ENCODE peak calls at places on chromosome 14, in nine cellular contexts. K is GM23248; N is tibial nerve; F is CD8-positive, alpha-beta T cell; W is uterus; O is GM23338; D is CD4-positive, CD25-positive, alpha-beta regulatory T cell; A is osteoblast; B is hepatocyte. P is an unnamed sample. For H3K4me1, the result is how much of the 10 kb centered on the place peaks cover.

GRCh38 chr14:104888489-104889373 is 23.7 kb downstream of the CEP170B start:
- DNase-seq in K (no peak), N (peak), F (no peak), W (no peak), O (no peak), D (no peak), A (peak), B (no peak), P (no peak)

GRCh38 chr14:65502676-65503124 is 90.2 kb downstream of the FUT8 start:
- DNase-seq in K (peak), N (no peak), F (no peak), W (no peak), O (no peak), D (no peak), A (peak), B (no peak), P (no peak)

GRCh38 chr14:89399157-89399556 is 17.9 kb downstream of the FOXN3 start:
- DNase-seq in K (no peak), N (no peak), F (no peak), W (no peak), O (no peak), D (no peak), A (no peak), B (no peak), P (no peak)

GRCh38 chr14:80213602-80214001 is 2.3 kb upstream of the DIO2 start:
- DNase-seq in K (peak), N (no peak), F (no peak), W (no peak), O (peak), D (no peak), A (peak), B (peak), P (no peak)

GRCh38 chr14:94474581-94475031 is 1.4 kb downstream of the SERPINA9 start:
- DNase-seq in K (peak), N (no peak), F (no peak), W (no peak), O (peak), D (no peak), A (peak), B (no peak), P (no peak)

GRCh38 chr14:32711103-32711680 is 227.5 kb upstream of the NPAS3 start:
- DNase-seq in K (peak), N (no peak), F (no peak), W (no peak), O (peak), D (no peak), A (no peak), B (peak), P (no peak)

GRCh38 chr14:69712637-69713088 is 54.3 kb upstream of the SRSF5 start:
- DNase-seq in K (no peak), N (no peak), F (no peak), W (peak), O (peak), D (no peak), A (no peak), B (no peak), P (no peak)

GRCh38 chr14:96806836-96807235 is 9.7 kb downstream of the VRK1 start:
- DNase-seq in K (no peak), N (no peak), F (no peak), W (no peak), O (no peak), D (no peak), A (no peak), B (peak), P (no peak)

GRCh38 chr14:105375635-105376057 is 22.7 kb upstream of the TEX22 start:
- DNase-seq in K (peak), N (no peak), F (no peak), W (no peak), O (no peak), D (no peak), A (peak), B (no peak), P (no peak)

GRCh38 chr14:55102141-55102547 is 26.9 kb upstream of the LGALS3 start:
- DNase-seq in K (peak), N (peak), F (no peak), W (peak), O (peak), D (peak), A (peak), B (peak), P (peak)

GRCh38 chr14:71932229-71932951 is at the start of gene RGS6:
- DNase-seq in K (peak), N (no peak), F (no peak), W (no peak), O (peak), D (no peak), A (no peak), B (peak), P (no peak)

GRCh38 chr14:63438065-63438757 is 105.0 kb downstream of the PPP2R5E start:
- DNase-seq in K (peak), N (no peak), F (no peak), W (peak), O (peak), D (no peak), A (no peak), B (peak), P (no peak)

GRCh38 chr14:76884853-76885276 is 58.7 kb downstream of the LRRC74A start:
- DNase-seq in K (no peak), N (no peak), F (no peak), W (peak), O (peak), D (no peak), A (no peak), B (no peak), P (no peak)

GRCh38 chr14:98167702-98168101 is 1104.3 kb downstream of the BCL11B start:
- DNase-seq in K (no peak), N (no peak), F (no peak), W (no peak), O (no peak), D (no peak), A (no peak), B (no peak), P (no peak)

GRCh38 chr14:83828406-83828805 is 1701.5 kb upstream of the FLRT2 start:
- DNase-seq in K (no peak), N (no peak), F (no peak), W (no peak), O (no peak), D (no peak), A (no peak), B (no peak), P (no peak)

GRCh38 chr14:96204151-96205058 is at the start of gene BDKRB2:
- DNase-seq in K (peak), N (peak), F (no peak), W (peak), O (peak), D (no peak), A (peak), B (peak), P (no peak)

GRCh38 chr14:88961214-88961613 is 136.8 kb downstream of the TTC8 start:
- DNase-seq in K (no peak), N (no peak), F (no peak), W (no peak), O (no peak), D (no peak), A (no peak), B (no peak), P (no peak)

GRCh38 chr14:104358528-104359300 is 220.3 kb downstream of the KIF26A start:
- DNase-seq in K (no peak), N (no peak), F (no peak), W (no peak), O (no peak), D (no peak), A (peak), B (no peak), P (no peak)

GRCh38 chr14:69288001-69288771 is 28.2 kb downstream of the GALNT16 start:
- DNase-seq in K (peak), N (no peak), F (no peak), W (peak), O (peak), D (no peak), A (no peak), B (no peak), P (no peak)

GRCh38 chr14:103908580-103908979 is 19.7 kb upstream of the TDRD9 start:
- DNase-seq in K (no peak), N (no peak), F (no peak), W (no peak), O (no peak), D (no peak), A (no peak), B (no peak), P (no peak)

GRCh38 chr14:64685364-64686130 is 18.7 kb upstream of the PLEKHG3 start:
- DNase-seq in K (no peak), N (no peak), F (no peak), W (no peak), O (no peak), D (no peak), A (no peak), B (no peak), P (no peak)

GRCh38 chr14:96746101-96746500 is 51.1 kb upstream of the VRK1 start:
- DNase-seq in K (no peak), N (no peak), F (no peak), W (no peak), O (no peak), D (no peak), A (no peak), B (no peak), P (no peak)

GRCh38 chr14:52443506-52443905 is 108.8 kb downstream of the TXNDC16 start:
- DNase-seq in K (peak), N (no peak), F (no peak), W (no peak), O (no peak), D (no peak), A (peak), B (no peak), P (no peak)

GRCh38 chr14:100155049-100155621 is 4.3 kb downstream of the DEGS2 start:
- DNase-seq in K (peak), N (no peak), F (no peak), W (no peak), O (peak), D (no peak), A (no peak), B (peak), P (no peak)

GRCh38 chr14:47675489-47676300 is at the start of gene MDGA2:
- DNase-seq in K (peak), N (no peak), F (no peak), W (no peak), O (peak), D (no peak), A (peak), B (peak), P (no peak)

GRCh38 chr14:95903616-95904107 is 27.0 kb downstream of the TUNAR start:
- DNase-seq in K (no peak), N (no peak), F (no peak), W (no peak), O (no peak), D (no peak), A (no peak), B (no peak), P (no peak)

GRCh38 chr14:103668117-103668516 is 39.1 kb downstream of the KLC1 start:
- DNase-seq in K (no peak), N (no peak), F (no peak), W (no peak), O (no peak), D (no peak), A (no peak), B (no peak), P (no peak)

GRCh38 chr14:75140620-75141019 is 13.8 kb upstream of the NEK9 start:
- DNase-seq in K (no peak), N (no peak), F (no peak), W (no peak), O (no peak), D (no peak), A (no peak), B (no peak), P (no peak)

GRCh38 chr14:75142494-75142893 is 15.6 kb upstream of the NEK9 start:
- DNase-seq in K (no peak), N (no peak), F (no peak), W (no peak), O (no peak), D (no peak), A (no peak), B (no peak), P (no peak)

GRCh38 chr14:75143761-75144527 is 17.1 kb upstream of the NEK9 start:
- DNase-seq in K (no peak), N (no peak), F (no peak), W (no peak), O (no peak), D (no peak), A (no peak), B (no peak), P (no peak)

GRCh38 chr14:75141062-75141461 is 14.2 kb upstream of the NEK9 start:
- DNase-seq in K (no peak), N (no peak), F (no peak), W (no peak), O (no peak), D (no peak), A (peak), B (no peak), P (no peak)

GRCh38 chr14:75141967-75142366 is 15.1 kb upstream of the NEK9 start:
- DNase-seq in K (peak), N (no peak), F (no peak), W (no peak), O (peak), D (no peak), A (no peak), B (peak), P (no peak)
- H3K4me1 ChIP-seq in K (under half), N (half or more), F (half or more), W (under half), O (under half), D (under half), A (under half), B (under half), P (under half)

GRCh38 chr14:75226755-75227544 is 50.5 kb upstream of the TMED10 start:
- DNase-seq in K (no peak), N (no peak), F (no peak), W (no peak), O (no peak), D (no peak), A (no peak), B (no peak), P (no peak)

GRCh38 chr14:75221797-75222196 is 45.4 kb upstream of the TMED10 start:
- DNase-seq in K (peak), N (no peak), F (no peak), W (no peak), O (no peak), D (no peak), A (no peak), B (no peak), P (no peak)

GRCh38 chr14:75223664-75224154 is 47.3 kb upstream of the TMED10 start:
- DNase-seq in K (peak), N (no peak), F (no peak), W (no peak), O (peak), D (no peak), A (no peak), B (no peak), P (no peak)

GRCh38 chr14:75222208-75222701 is 45.8 kb upstream of the TMED10 start:
- DNase-seq in K (peak), N (no peak), F (no peak), W (no peak), O (peak), D (no peak), A (peak), B (no peak), P (no peak)

GRCh38 chr14:75224561-75224960 is 48.1 kb upstream of the TMED10 start:
- DNase-seq in K (peak), N (no peak), F (no peak), W (no peak), O (no peak), D (no peak), A (no peak), B (no peak), P (no peak)
- H3K4me1 ChIP-seq in K (under half), N (under half), F (under half), W (under half), O (under half), D (under half), A (under half), B (under half), P (under half)

GRCh38 chr14:73744874-73745529 is 30.8 kb upstream of the PNMA1 start:
- DNase-seq in K (no peak), N (no peak), F (no peak), W (no peak), O (no peak), D (no peak), A (peak), B (peak), P (no peak)

GRCh38 chr14:73742520-73743238 is 28.5 kb upstream of the PNMA1 start:
- DNase-seq in K (no peak), N (no peak), F (no peak), W (no peak), O (no peak), D (no peak), A (peak), B (no peak), P (no peak)

GRCh38 chr14:73745571-73746539 is 31.7 kb upstream of the PNMA1 start:
- DNase-seq in K (no peak), N (no peak), F (no peak), W (no peak), O (no peak), D (no peak), A (peak), B (peak), P (no peak)

GRCh38 chr14:73743431-73743931 is 29.3 kb upstream of the PNMA1 start:
- DNase-seq in K (no peak), N (no peak), F (no peak), W (no peak), O (no peak), D (peak), A (peak), B (peak), P (peak)

GRCh38 chr14:73744175-73744867 is 30.1 kb upstream of the PNMA1 start:
- DNase-seq in K (no peak), N (no peak), F (no peak), W (no peak), O (no peak), D (no peak), A (peak), B (peak), P (no peak)
- H3K4me1 ChIP-seq in K (half or more), N (half or more), F (half or more), W (half or more), O (under half), D (half or more), A (half or more), B (half or more), P (half or more)

DNA sequence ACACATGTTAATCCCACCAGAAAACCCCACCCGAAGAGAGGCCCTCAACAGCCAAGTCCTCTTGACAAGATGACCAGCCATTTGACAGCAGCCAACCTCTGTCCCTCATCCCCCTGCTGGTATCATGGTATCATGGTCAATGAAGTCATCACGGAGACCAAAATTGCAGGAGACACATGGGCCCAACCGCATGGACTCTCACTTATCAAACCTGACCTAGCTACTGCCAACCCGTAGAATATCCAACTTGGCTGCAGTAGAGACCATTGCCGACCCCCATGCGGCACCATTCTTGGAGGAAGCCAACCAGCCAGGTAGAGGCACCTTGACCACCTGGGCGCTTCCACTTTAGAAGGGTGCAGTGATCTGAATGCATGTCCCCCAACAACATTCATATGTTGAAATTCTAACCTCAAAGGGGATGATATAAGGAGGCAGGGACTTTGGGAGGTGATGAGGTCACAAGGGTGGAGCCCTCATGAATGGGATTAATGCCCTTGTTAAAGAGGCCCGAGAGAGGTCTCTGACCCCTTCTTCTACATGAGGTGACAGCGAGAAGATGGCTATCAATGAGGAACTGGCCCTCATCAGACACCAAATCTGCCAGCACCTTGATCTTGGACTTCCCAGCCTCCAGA is 33.3 kb downstream of the DIO3 start:
- DNase-seq in K (no peak), N (no peak), F (no peak), W (no peak), O (no peak), D (no peak), A (peak), B (peak), P (no peak)
- H3K4me1 ChIP-seq in K (under half), N (under half), F (under half), W (under half), O (under half), D (under half), A (under half), B (under half), P (under half)

GRCh38 chr14:45066667-45067066 is 17.2 kb upstream of the PRPF39 start:
- DNase-seq in K (no peak), N (no peak), F (no peak), W (no peak), O (no peak), D (no peak), A (no peak), B (no peak), P (no peak)

GRCh38 chr14:45070215-45070614 is 13.7 kb upstream of the PRPF39 start:
- DNase-seq in K (peak), N (no peak), F (no peak), W (no peak), O (no peak), D (no peak), A (no peak), B (no peak), P (no peak)

GRCh38 chr14:45065540-45065939 is 18.4 kb upstream of the PRPF39 start:
- DNase-seq in K (no peak), N (no peak), F (no peak), W (no peak), O (no peak), D (no peak), A (no peak), B (no peak), P (no peak)

GRCh38 chr14:45068396-45068795 is 15.5 kb upstream of the PRPF39 start:
- DNase-seq in K (no peak), N (no peak), F (no peak), W (no peak), O (no peak), D (no peak), A (no peak), B (no peak), P (no peak)

GRCh38 chr14:45065951-45066350 is 18.0 kb upstream of the PRPF39 start:
- DNase-seq in K (no peak), N (no peak), F (no peak), W (no peak), O (no peak), D (no peak), A (no peak), B (no peak), P (no peak)
- H3K4me1 ChIP-seq in K (under half), N (under half), F (under half), W (under half), O (under half), D (under half), A (under half), B (under half), P (under half)

DNA sequence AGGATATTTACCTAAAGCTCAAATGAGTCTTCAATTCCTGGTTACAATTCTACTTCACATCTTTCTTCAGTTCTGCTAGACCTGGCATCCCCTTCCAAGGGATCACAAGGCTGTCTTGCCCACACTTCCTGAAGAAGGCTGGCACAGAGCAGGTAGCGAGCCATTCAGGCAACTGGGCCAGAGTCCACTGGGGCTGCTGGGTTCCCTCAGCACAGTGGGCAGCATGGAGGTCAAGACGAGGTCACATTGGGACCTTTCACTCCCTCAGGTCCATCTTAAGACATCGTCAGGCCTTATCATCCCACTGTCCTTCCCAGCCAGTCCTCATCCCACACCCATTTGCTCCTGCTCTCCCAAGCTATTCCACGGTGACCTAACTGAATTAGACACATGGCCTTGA is 143.1 kb upstream of the HIF1A start:
- DNase-seq in K (no peak), N (no peak), F (no peak), W (no peak), O (no peak), D (no peak), A (no peak), B (no peak), P (no peak)
- H3K4me1 ChIP-seq in K (half or more), N (under half), F (under half), W (under half), O (under half), D (under half), A (half or more), B (under half), P (under half)

DNA sequence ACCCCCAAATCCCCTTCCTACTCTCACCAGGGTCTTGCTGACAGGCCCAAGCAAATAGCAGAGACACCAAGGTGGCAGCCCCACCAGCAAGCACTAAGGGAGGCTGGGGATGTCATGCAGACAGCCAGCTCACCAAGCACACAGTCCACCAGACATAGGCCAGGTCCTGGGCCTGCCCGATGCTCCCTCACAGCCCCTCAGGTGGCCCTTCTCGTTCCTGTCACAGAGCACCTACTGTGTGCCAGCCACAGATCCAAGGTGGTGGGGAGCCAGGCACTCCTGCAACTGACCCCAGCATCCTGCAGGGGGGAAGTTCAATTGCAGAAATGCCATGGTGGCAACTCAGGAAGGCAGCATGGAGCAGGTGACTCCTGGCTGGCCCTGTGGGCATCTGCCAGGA is 60.5 kb upstream of the PNMA1 start:
- DNase-seq in K (no peak), N (no peak), F (no peak), W (no peak), O (no peak), D (no peak), A (no peak), B (no peak), P (no peak)
- H3K4me1 ChIP-seq in K (under half), N (half or more), F (half or more), W (under half), O (under half), D (half or more), A (under half), B (under half), P (under half)